ENCODE peak calls at places on chromosomes 12 and 14, in ten cellular contexts. W is RCC 7860; Q is GM04504; Y is activated CD4-positive, alpha-beta T cell treated with anti-CD3 and anti-CD28 coated beads, Interleukin-2, amount 10 ng/mL, durations not matched to agents 7 days and 5 days; X is C1 segment of cervical spinal cord; L is H9; U is SW480; K is NCI-H1436; Z is activated T-cell treated with anti-CD3 and anti-CD28 coated beads for 1 hour; I is NCI-H1105 treated with DMSO at 0.1 percent for 48 hours. C is an unnamed sample.

GRCh38 chr14:76876076-76876475 is 49.9 kb downstream of the LRRC74A start:
- DNase-seq in L (peak), Y (peak), Q (peak), X (peak), W (peak), K (peak), Z (peak), I (peak), U (peak), C (peak)

GRCh38 chr12:106782619-106783018 is 8.1 kb downstream of the RIC8B start:
- DNase-seq in Q (no peak), X (no peak), I (no peak), Z (no peak), K (no peak), L (no peak), W (no peak), Y (no peak), U (no peak), C (no peak)

GRCh38 chr14:102320033-102320660 is 601 bp downstream of the ZNF839 start:
- DNase-seq in L (no peak), X (no peak), U (peak), W (peak), Y (peak), Q (no peak), K (no peak), Z (peak), I (peak), C (peak)

GRCh38 chr14:34781242-34781641 is 66.8 kb upstream of the CFL2 start:
- DNase-seq in Y (no peak), I (no peak), Z (no peak), K (no peak), Q (peak), U (no peak), L (no peak), X (no peak), W (peak), C (no peak)

GRCh38 chr12:118404876-118405521 is 28.6 kb downstream of the SUDS3 start:
- DNase-seq in I (peak), X (no peak), Y (peak), Z (peak), W (peak), U (peak), K (peak), L (peak), Q (peak), C (peak)

GRCh38 chr12:63855299-63855698 is 10.8 kb downstream of the SRGAP1 start:
- DNase-seq in L (no peak), Q (no peak), Y (no peak), W (no peak), Z (no peak), U (no peak), X (no peak), I (no peak), K (no peak), C (no peak)

GRCh38 chr12:9662488-9662887 is 7.0 kb upstream of the CLEC2D start:
- DNase-seq in Q (no peak), L (no peak), Z (no peak), U (no peak), W (no peak), Y (no peak), I (no peak), X (no peak), K (no peak), C (no peak)

GRCh38 chr12:54463034-54463433 is 10.4 kb downstream of the GTSF1 start:
- DNase-seq in Q (peak), W (no peak), I (no peak), Y (no peak), L (no peak), U (no peak), Z (no peak), K (no peak), X (no peak), C (no peak)

GRCh38 chr12:111201036-111201435 is 167.9 kb downstream of the PHETA1 start:
- DNase-seq in W (no peak), L (peak), X (no peak), I (peak), U (no peak), Y (no peak), K (peak), Q (no peak), Z (no peak), C (no peak)

GRCh38 chr14:91888641-91889476 is 21.5 kb upstream of the TC2N start:
- DNase-seq in Z (no peak), Q (no peak), U (no peak), W (no peak), L (no peak), X (no peak), I (no peak), K (no peak), Y (no peak), C (no peak)

GRCh38 chr14:78455896-78456435 is 285.8 kb downstream of the NRXN3 start:
- DNase-seq in L (no peak), Y (no peak), W (no peak), Q (no peak), X (no peak), Z (no peak), I (no peak), U (no peak), K (no peak), C (no peak)